ENCODE peak calls at places on chromosomes 2 and 18, in nine cellular contexts. N is iPS DF 6.9; G is thyroid gland; D is endodermal cell; B is CD8-positive, alpha-beta memory T cell; H is SJSA1; M is osteoblast; Y is cardiac muscle cell; X is SJCRH30. V is an unnamed sample. For H3K4me1, the result is how much of the 10 kb centered on the place peaks cover.

GRCh38 chr2:204051476-204051875 is 114.9 kb downstream of the ICOS start:
- DNase-seq in N (peak), G (no peak), D (peak), B (peak), H (no peak), M (no peak), Y (no peak), X (no peak), V (no peak)

GRCh38 chr2:71609441-71609840 is 156.1 kb downstream of the DYSF start:
- DNase-seq in N (no peak), G (no peak), D (peak), B (no peak), H (peak), M (peak), Y (no peak), X (no peak), V (no peak)

GRCh38 chr2:105873721-105874120 is 129.0 kb downstream of the NCK2 start:
- DNase-seq in N (no peak), G (no peak), D (no peak), B (no peak), H (peak), M (peak), Y (no peak), X (peak), V (no peak)

GRCh38 chr2:145221032-145221431 is 701.1 kb upstream of the ZEB2 start:
- DNase-seq in N (no peak), G (no peak), D (no peak), B (no peak), H (no peak), M (no peak), Y (no peak), X (no peak), V (no peak)

GRCh38 chr2:157190151-157190550 is 67.4 kb upstream of the GALNT5 start:
- DNase-seq in N (no peak), G (no peak), D (no peak), B (no peak), H (peak), M (peak), Y (no peak), X (no peak), V (no peak)

GRCh38 chr2:218501665-218502064 is 66.5 kb downstream of the USP37 start:
- DNase-seq in N (peak), G (no peak), D (peak), B (no peak), H (no peak), M (peak), Y (no peak), X (no peak), V (no peak)

GRCh38 chr2:179850188-179850587 is 11.2 kb downstream of the ZNF385B start:
- DNase-seq in N (no peak), G (no peak), D (no peak), B (no peak), H (no peak), M (peak), Y (no peak), X (no peak), V (no peak)

GRCh38 chr2:158179660-158180059 is 78.0 kb downstream of the UPP2 start:
- DNase-seq in N (peak), G (no peak), D (no peak), B (no peak), H (no peak), M (no peak), Y (peak), X (peak), V (no peak)

GRCh38 chr2:54166121-54166773 is 50.8 kb downstream of the ACYP2 start:
- DNase-seq in N (no peak), G (no peak), D (no peak), B (no peak), H (no peak), M (peak), Y (no peak), X (no peak), V (no peak)

GRCh38 chr18:41870817-41871216 is 84.2 kb upstream of the PIK3C3 start:
- DNase-seq in N (no peak), G (no peak), D (no peak), B (no peak), H (no peak), M (no peak), Y (no peak), X (no peak), V (no peak)

GRCh38 chr2:190533968-190534309 is 583 bp downstream of the NEMP2 start:
- DNase-seq in N (no peak), G (peak), D (no peak), B (peak), H (no peak), M (peak), Y (no peak), X (no peak), V (peak)

GRCh38 chr2:141647353-141647752 is 483.5 kb downstream of the LRP1B start:
- DNase-seq in N (no peak), G (no peak), D (no peak), B (no peak), H (no peak), M (no peak), Y (no peak), X (no peak), V (no peak)

GRCh38 chr2:11123856-11124759 is 31.2 kb upstream of the SLC66A3 start:
- DNase-seq in N (no peak), G (peak), D (peak), B (peak), H (peak), M (peak), Y (peak), X (peak), V (peak)

GRCh38 chr2:122391726-122392125 is 636.3 kb downstream of the TSN start:
- DNase-seq in N (no peak), G (no peak), D (no peak), B (no peak), H (no peak), M (no peak), Y (no peak), X (no peak), V (no peak)

GRCh38 chr2:150876201-150877085 is 385.2 kb downstream of the RBM43 start:
- DNase-seq in N (no peak), G (no peak), D (no peak), B (no peak), H (no peak), M (no peak), Y (peak), X (peak), V (no peak)

GRCh38 chr2:182241936-182242335 is 184.9 kb downstream of the PDE1A start:
- DNase-seq in N (no peak), G (no peak), D (no peak), B (no peak), H (no peak), M (no peak), Y (no peak), X (no peak), V (no peak)

GRCh38 chr2:65231892-65232477 is 4.4 kb downstream of the ACTR2 start:
- DNase-seq in N (no peak), G (no peak), D (no peak), B (no peak), H (no peak), M (peak), Y (no peak), X (no peak), V (no peak)

GRCh38 chr2:74222300-74222650 is 23.9 kb downstream of the MTHFD2 start:
- DNase-seq in N (no peak), G (no peak), D (peak), B (no peak), H (no peak), M (no peak), Y (no peak), X (no peak), V (no peak)

GRCh38 chr2:68411397-68412126 is 46.5 kb downstream of the PLEK start:
- DNase-seq in N (no peak), G (no peak), D (no peak), B (peak), H (no peak), M (no peak), Y (peak), X (no peak), V (no peak)

GRCh38 chr2:233448220-233448559 is 93.9 kb downstream of the DGKD start:
- DNase-seq in N (no peak), G (no peak), D (peak), B (no peak), H (no peak), M (peak), Y (peak), X (peak), V (peak)

GRCh38 chr2:84280873-84281272 is 178.2 kb downstream of the SUCLG1 start:
- DNase-seq in N (no peak), G (no peak), D (no peak), B (no peak), H (no peak), M (no peak), Y (peak), X (no peak), V (no peak)

GRCh38 chr2:134070281-134070731 is 183.6 kb upstream of the MGAT5 start:
- DNase-seq in N (no peak), G (peak), D (no peak), B (no peak), H (no peak), M (no peak), Y (no peak), X (no peak), V (no peak)

GRCh38 chr2:20576598-20577115 is 74.2 kb downstream of the HS1BP3 start:
- DNase-seq in N (no peak), G (no peak), D (no peak), B (peak), H (no peak), M (no peak), Y (no peak), X (no peak), V (no peak)

GRCh38 chr2:237222178-237222577 is 136.5 kb downstream of the COPS8 start:
- DNase-seq in N (no peak), G (no peak), D (no peak), B (no peak), H (peak), M (no peak), Y (no peak), X (no peak), V (no peak)

GRCh38 chr2:64992990-64993389 is 3.8 kb downstream of the SLC1A4 start:
- DNase-seq in N (no peak), G (no peak), D (no peak), B (no peak), H (no peak), M (no peak), Y (no peak), X (no peak), V (no peak)

GRCh38 chr2:30511122-30512083 is 64.4 kb downstream of the LCLAT1 start:
- DNase-seq in N (no peak), G (no peak), D (no peak), B (no peak), H (peak), M (peak), Y (no peak), X (peak), V (no peak)

GRCh38 chr2:26477126-26477910 is 606 bp downstream of the OTOF start:
- DNase-seq in N (no peak), G (peak), D (peak), B (no peak), H (no peak), M (no peak), Y (no peak), X (peak), V (peak)

GRCh38 chr2:234957533-234958135 is 5.8 kb downstream of the SH3BP4 start:
- DNase-seq in N (no peak), G (no peak), D (peak), B (no peak), H (no peak), M (peak), Y (no peak), X (no peak), V (no peak)

GRCh38 chr2:235981629-235982028 is 186.6 kb downstream of the GBX2 start:
- DNase-seq in N (peak), G (no peak), D (peak), B (no peak), H (no peak), M (no peak), Y (peak), X (no peak), V (no peak)

GRCh38 chr2:74383254-74383653 is 3.1 kb upstream of the DCTN1 start:
- DNase-seq in N (no peak), G (no peak), D (no peak), B (no peak), H (no peak), M (peak), Y (no peak), X (no peak), V (no peak)

GRCh38 chr2:173187911-173188788 is 112.5 kb downstream of the MAP3K20 start:
- DNase-seq in N (no peak), G (peak), D (no peak), B (no peak), H (no peak), M (no peak), Y (no peak), X (no peak), V (no peak)

GRCh38 chr2:173185437-173185836 is 109.8 kb downstream of the MAP3K20 start:
- DNase-seq in N (no peak), G (no peak), D (no peak), B (no peak), H (no peak), M (no peak), Y (no peak), X (no peak), V (no peak)

GRCh38 chr2:173181982-173182381 is 106.3 kb downstream of the MAP3K20 start:
- DNase-seq in N (no peak), G (no peak), D (no peak), B (no peak), H (no peak), M (no peak), Y (no peak), X (no peak), V (no peak)

GRCh38 chr2:173184031-173185004 is 108.7 kb downstream of the MAP3K20 start:
- DNase-seq in N (no peak), G (peak), D (peak), B (no peak), H (peak), M (peak), Y (no peak), X (peak), V (no peak)
- H3K4me1 ChIP-seq in N (under half), G (under half), D (under half), B (under half), H (under half), M (under half), Y (under half), X (under half), V (under half)

GRCh38 chr2:38556007-38556801 is 46.5 kb downstream of the HNRNPLL start:
- DNase-seq in N (no peak), G (no peak), D (no peak), B (no peak), H (no peak), M (no peak), Y (no peak), X (no peak), V (no peak)
- H3K27ac ChIP-seq in N (no peak), G (no peak), D (no peak), B (no peak), H (no peak), M (no peak), Y (peak), X (no peak), V (no peak)

GRCh38 chr2:240358080-240358479 is 77.4 kb upstream of the GPC1 start:
- DNase-seq in N (no peak), G (no peak), D (no peak), B (no peak), H (no peak), M (peak), Y (no peak), X (no peak), V (no peak)

GRCh38 chr2:240355001-240355891 is 80.2 kb upstream of the GPC1 start:
- DNase-seq in N (no peak), G (no peak), D (no peak), B (no peak), H (no peak), M (peak), Y (no peak), X (peak), V (no peak)

GRCh38 chr2:240355962-240356361 is 79.5 kb upstream of the GPC1 start:
- DNase-seq in N (no peak), G (no peak), D (no peak), B (no peak), H (no peak), M (peak), Y (no peak), X (no peak), V (no peak)

GRCh38 chr2:240357641-240358012 is 77.8 kb upstream of the GPC1 start:
- DNase-seq in N (no peak), G (no peak), D (no peak), B (no peak), H (no peak), M (peak), Y (no peak), X (no peak), V (no peak)

GRCh38 chr2:240356700-240357640 is 78.5 kb upstream of the GPC1 start:
- DNase-seq in N (no peak), G (no peak), D (no peak), B (no peak), H (no peak), M (peak), Y (no peak), X (no peak), V (no peak)
- H3K4me3 ChIP-seq in N (no peak), G (no peak), D (no peak), B (no peak), H (no peak), M (no peak), Y (no peak), X (no peak), V (no peak)

DNA sequence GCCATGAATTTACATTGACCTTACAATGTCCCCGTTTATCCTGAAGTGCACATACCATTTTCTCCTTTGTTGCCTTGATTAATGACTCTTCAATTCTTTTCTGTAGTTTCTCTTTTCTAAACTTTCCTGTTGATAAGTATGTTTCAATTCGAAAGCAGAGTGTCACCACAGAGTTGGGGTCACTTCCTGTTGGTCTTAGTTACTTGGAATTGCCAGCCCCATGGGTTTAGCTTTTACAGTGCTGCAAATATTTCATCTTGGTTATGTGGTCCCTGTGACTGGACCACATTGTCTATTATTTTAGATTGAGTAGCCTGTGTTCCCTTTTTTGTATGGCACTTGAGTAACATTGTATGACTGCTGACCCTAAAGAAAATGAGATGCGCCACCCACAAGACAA is 1616.2 kb upstream of the ACVR2A start:
- DNase-seq in N (no peak), G (no peak), D (no peak), B (no peak), H (no peak), M (no peak), Y (no peak), X (no peak), V (no peak)
- H3K4me1 ChIP-seq in N (under half), G (under half), D (under half), B (under half), H (under half), M (under half), Y (under half), X (under half), V (under half)

GRCh38 chr2:99854236-99854852 is 288.0 kb downstream of the AFF3 start:
- DNase-seq in N (no peak), G (no peak), D (no peak), B (no peak), H (no peak), M (no peak), Y (no peak), X (no peak), V (no peak)
- H3K27ac ChIP-seq in N (no peak), G (no peak), D (no peak), B (no peak), H (no peak), M (no peak), Y (no peak), X (no peak), V (no peak)

GRCh38 chr2:154700142-154700541 is 1.6 kb downstream of the KCNJ3 start:
- DNase-seq in N (no peak), G (no peak), D (no peak), B (no peak), H (no peak), M (no peak), Y (no peak), X (no peak), V (no peak)

GRCh38 chr2:154698238-154698788 is at the start of gene KCNJ3:
- DNase-seq in N (no peak), G (no peak), D (peak), B (no peak), H (no peak), M (no peak), Y (peak), X (no peak), V (no peak)

GRCh38 chr2:154699560-154699901 is 1.0 kb downstream of the KCNJ3 start:
- DNase-seq in N (no peak), G (no peak), D (no peak), B (no peak), H (no peak), M (no peak), Y (no peak), X (no peak), V (no peak)

GRCh38 chr2:154697422-154698237 is 865 bp upstream of the KCNJ3 start:
- DNase-seq in N (no peak), G (peak), D (peak), B (no peak), H (no peak), M (no peak), Y (peak), X (no peak), V (no peak)

DNA sequence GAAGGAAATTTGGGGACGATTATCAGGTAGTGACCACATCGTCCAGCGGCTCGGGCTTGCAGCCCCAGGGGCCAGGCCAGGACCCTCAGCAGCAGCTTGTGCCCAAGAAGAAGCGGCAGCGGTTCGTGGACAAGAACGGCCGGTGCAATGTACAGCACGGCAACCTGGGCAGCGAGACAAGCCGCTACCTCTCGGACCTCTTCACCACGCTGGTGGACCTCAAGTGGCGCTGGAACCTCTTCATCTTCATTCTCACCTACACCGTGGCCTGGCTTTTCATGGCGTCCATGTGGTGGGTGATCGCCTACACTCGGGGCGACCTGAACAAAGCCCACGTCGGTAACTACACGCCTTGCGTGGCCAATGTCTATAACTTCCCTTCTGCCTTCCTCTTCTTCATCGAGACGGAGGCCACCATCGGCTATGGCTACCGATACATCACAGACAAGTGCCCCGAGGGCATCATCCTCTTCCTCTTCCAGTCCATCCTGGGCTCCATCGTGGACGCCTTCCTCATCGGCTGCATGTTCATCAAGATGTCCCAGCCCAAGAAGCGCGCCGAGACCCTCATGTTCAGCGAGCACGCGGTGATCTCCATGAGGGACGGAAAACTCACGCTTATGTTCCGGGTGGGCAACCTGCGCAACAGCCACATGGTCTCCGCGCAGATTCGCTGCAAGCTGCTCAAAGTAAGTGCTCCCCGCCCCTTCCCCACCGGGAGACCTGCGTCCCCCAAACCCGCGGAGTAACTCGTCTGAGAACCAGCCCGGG is 479 bp downstream of the KCNJ3 start:
- DNase-seq in N (no peak), G (no peak), D (no peak), B (no peak), H (no peak), M (no peak), Y (peak), X (no peak), V (no peak)
- H3K4me3 ChIP-seq in N (peak), G (no peak), D (peak), B (no peak), H (no peak), M (no peak), Y (peak), X (no peak), V (no peak)

GRCh38 chr2:224944707-224945106 is 97.6 kb downstream of the DOCK10 start:
- DNase-seq in N (no peak), G (no peak), D (no peak), B (no peak), H (no peak), M (no peak), Y (no peak), X (no peak), V (no peak)
- H3K4me1 ChIP-seq in N (under half), G (under half), D (under half), B (half or more), H (under half), M (under half), Y (under half), X (under half), V (half or more)

V was measured in CD4-positive, CD25-positive, alpha-beta regulatory T cell.